ENCODE peak calls at places on chromosome 16, in seven cellular contexts. One of them, this sample, is unnamed.

GRCh38 chr16:987846-988245 is 6.3 kb downstream of the SOX8 start:
- DNase-seq in A549: no peak
- DNase-seq in K562: no peak
- DNase-seq in GM12878: no peak
- DNase-seq in HepG2: no peak
- DNase-seq in GM23338: no peak
- DNase-seq in SK-N-SH: peak; percentile 41
- DNase-seq in this sample: no peak

GRCh38 chr16:21150375-21151001 is at the start of gene DNAH3:
- DNase-seq in A549: peak; percentile 20
- DNase-seq in K562: peak; percentile 39
- DNase-seq in GM12878: no peak
- DNase-seq in HepG2: peak; percentile 39
- DNase-seq in GM23338: no peak
- DNase-seq in SK-N-SH: peak; percentile 41
- DNase-seq in this sample: no peak

GRCh38 chr16:610513-611381 is 20.0 kb upstream of the WFIKKN1 start:
- DNase-seq in A549: no peak
- DNase-seq in K562: no peak
- DNase-seq in GM12878: no peak
- DNase-seq in HepG2: peak; percentile 73
- DNase-seq in GM23338: peak; percentile 88
- DNase-seq in SK-N-SH: peak; percentile 78
- DNase-seq in this sample: no peak

GRCh38 chr16:66840883-66841282 is 3.3 kb upstream of the CA7 start:
- DNase-seq in A549: no peak
- DNase-seq in K562: no peak
- DNase-seq in GM12878: no peak
- DNase-seq in HepG2: no peak
- DNase-seq in GM23338: no peak
- DNase-seq in SK-N-SH: no peak
- DNase-seq in this sample: no peak

GRCh38 chr16:12255473-12255872 is 278.9 kb downstream of the SNX29 start:
- DNase-seq in A549: no peak
- DNase-seq in K562: no peak
- DNase-seq in GM12878: no peak
- DNase-seq in HepG2: no peak
- DNase-seq in GM23338: no peak
- DNase-seq in SK-N-SH: no peak
- DNase-seq in this sample: no peak

GRCh38 chr16:56610609-56611111 is 2.3 kb downstream of the MT2A start:
- DNase-seq in A549: no peak
- DNase-seq in K562: no peak
- DNase-seq in GM12878: no peak
- DNase-seq in HepG2: no peak
- DNase-seq in GM23338: no peak
- DNase-seq in SK-N-SH: no peak
- DNase-seq in this sample: no peak

GRCh38 chr16:70476272-70477020 is 22.1 kb downstream of the FCSK start:
- DNase-seq in A549: no peak
- DNase-seq in K562: no peak
- DNase-seq in GM12878: peak; percentile 96
- DNase-seq in HepG2: no peak
- DNase-seq in GM23338: no peak
- DNase-seq in SK-N-SH: peak; percentile 79
- DNase-seq in this sample: peak; percentile 49

GRCh38 chr16:69563605-69564580 is 1.9 kb upstream of the NFAT5 start:
- DNase-seq in A549: peak; percentile 46
- DNase-seq in K562: peak; percentile 20
- DNase-seq in GM12878: peak; percentile 93
- DNase-seq in HepG2: peak; percentile 49
- DNase-seq in GM23338: peak; percentile 83
- DNase-seq in SK-N-SH: no peak
- DNase-seq in this sample: no peak

GRCh38 chr16:4693956-4694663 is 748 bp downstream of the NUDT16L1 start:
- DNase-seq in A549: no peak
- DNase-seq in K562: peak; percentile 74
- DNase-seq in GM12878: no peak
- DNase-seq in HepG2: no peak
- DNase-seq in GM23338: peak; percentile 70
- DNase-seq in SK-N-SH: peak; percentile 89
- DNase-seq in this sample: no peak

GRCh38 chr16:87434146-87434667 is 42.1 kb downstream of the MAP1LC3B start:
- DNase-seq in A549: no peak
- DNase-seq in K562: no peak
- DNase-seq in GM12878: no peak
- DNase-seq in HepG2: no peak
- DNase-seq in GM23338: no peak
- DNase-seq in SK-N-SH: no peak
- DNase-seq in this sample: no peak

GRCh38 chr16:57169327-57169726 is 16.5 kb downstream of the PSME3IP1 start:
- DNase-seq in A549: no peak
- DNase-seq in K562: no peak
- DNase-seq in GM12878: no peak
- DNase-seq in HepG2: no peak
- DNase-seq in GM23338: no peak
- DNase-seq in SK-N-SH: no peak
- DNase-seq in this sample: no peak

GRCh38 chr16:27097671-27098275 is 31.0 kb downstream of the C16orf82 start:
- DNase-seq in A549: no peak
- DNase-seq in K562: no peak
- DNase-seq in GM12878: no peak
- DNase-seq in HepG2: no peak
- DNase-seq in GM23338: no peak
- DNase-seq in SK-N-SH: no peak
- DNase-seq in this sample: no peak

DNA sequence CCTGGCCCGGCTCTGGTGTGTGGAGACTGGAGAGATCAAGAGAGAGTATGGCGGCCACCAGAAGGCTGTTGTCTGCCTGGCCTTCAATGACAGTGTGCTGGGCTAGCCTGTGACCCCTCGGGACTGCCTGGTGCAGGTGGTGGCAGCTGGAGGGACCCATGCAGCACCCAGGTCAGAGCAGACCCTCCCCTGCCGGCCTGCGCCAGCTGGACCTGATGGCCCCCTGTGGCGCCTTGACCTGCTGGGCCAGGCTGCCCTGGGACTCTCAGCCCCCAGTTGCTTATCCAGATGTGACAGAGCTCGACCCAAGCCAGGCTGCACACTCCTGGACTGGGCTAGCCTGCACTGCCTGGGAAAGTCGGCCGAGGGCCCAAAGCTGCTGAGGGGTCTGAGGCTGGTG is 1.9 kb downstream of the BRICD5 start:
- DNase-seq in A549: no peak
- DNase-seq in K562: no peak
- DNase-seq in GM12878: no peak
- DNase-seq in HepG2: no peak
- DNase-seq in GM23338: no peak
- DNase-seq in SK-N-SH: no peak
- DNase-seq in this sample: no peak
- TF ChIP-seq REST in A549: no peak
- TF ChIP-seq REST in K562: no peak
- TF ChIP-seq REST in GM12878: no peak
- TF ChIP-seq REST in HepG2: no peak
- TF ChIP-seq REST in GM23338: no peak
- TF ChIP-seq REST in SK-N-SH: no peak
- TF ChIP-seq REST in this sample: no peak

GRCh38 chr16:85169333-85170065 is 57.2 kb upstream of the CIBAR2 start:
- DNase-seq in A549: no peak
- DNase-seq in K562: peak; percentile 55
- DNase-seq in GM12878: no peak
- DNase-seq in HepG2: no peak
- DNase-seq in GM23338: no peak
- DNase-seq in SK-N-SH: peak; percentile 70
- DNase-seq in this sample: no peak
- H3K4me2 ChIP-seq in A549: peak overlapping the region; percentile 99
- H3K4me2 ChIP-seq in K562: peak overlapping the region; percentile 59
- H3K4me2 ChIP-seq in GM12878: peak overlapping the region; percentile 33
- H3K4me2 ChIP-seq in HepG2: peak overlapping the region; percentile 90
- H3K4me2 ChIP-seq in GM23338: peak overlapping the region; percentile 79
- H3K4me2 ChIP-seq in SK-N-SH: peak overlapping the region; percentile 93
- H3K4me2 ChIP-seq in this sample: peak overlapping the region; percentile 74

DNA sequence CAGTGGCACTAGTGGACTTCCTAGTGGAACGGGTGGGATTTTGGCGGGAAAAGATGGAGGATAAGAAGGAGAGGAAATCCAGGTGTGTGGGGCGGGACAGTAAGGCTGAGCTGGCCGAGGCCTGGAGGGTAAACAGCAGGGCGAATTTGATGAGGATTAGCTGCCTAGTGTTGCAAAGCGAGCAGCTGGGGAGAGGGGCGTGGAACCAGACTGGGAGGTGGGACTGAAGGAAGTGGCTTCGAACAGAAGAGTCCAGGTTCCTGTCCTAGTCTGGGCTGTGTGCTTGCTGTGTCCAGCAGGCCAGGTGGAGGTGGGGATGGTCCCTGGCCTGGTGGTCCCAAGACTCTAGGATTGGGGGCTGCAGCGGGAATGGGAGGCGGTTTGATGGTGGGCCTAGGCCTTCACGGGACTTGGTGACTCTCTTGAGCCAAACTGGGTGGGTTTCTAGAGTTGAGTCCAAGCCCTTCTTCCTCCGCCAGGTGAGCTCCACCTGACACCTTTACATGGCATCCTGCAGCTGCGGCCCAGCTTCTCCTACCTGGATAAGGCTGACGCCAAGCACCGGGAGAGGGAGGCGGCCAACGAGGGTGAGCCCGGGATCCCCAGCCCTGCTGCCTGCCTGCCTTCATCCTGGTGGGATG is 16.1 kb downstream of the POLR3E start:
- DNase-seq in A549: no peak
- DNase-seq in K562: no peak
- DNase-seq in GM12878: no peak
- DNase-seq in HepG2: no peak
- DNase-seq in GM23338: no peak
- DNase-seq in SK-N-SH: no peak
- DNase-seq in this sample: no peak
- TF ChIP-seq REST in A549: no peak
- TF ChIP-seq REST in K562: no peak
- TF ChIP-seq REST in GM12878: no peak
- TF ChIP-seq REST in HepG2: no peak
- TF ChIP-seq REST in GM23338: no peak
- TF ChIP-seq REST in SK-N-SH: no peak
- TF ChIP-seq REST in this sample: no peak

GRCh38 chr16:22188595-22189442 is 17.3 kb upstream of the EEF2K start:
- DNase-seq in A549: peak; percentile 92
- DNase-seq in K562: peak; percentile 61
- DNase-seq in GM12878: peak; percentile 55
- DNase-seq in HepG2: peak; percentile 85
- DNase-seq in GM23338: peak; percentile 87
- DNase-seq in SK-N-SH: peak; percentile 73
- DNase-seq in this sample: peak; percentile 70
- H3K4me2 ChIP-seq in A549: peak overlapping the region; percentile 35
- H3K4me2 ChIP-seq in K562: peak overlapping the region; percentile 85
- H3K4me2 ChIP-seq in GM12878: peak overlapping the region; percentile 96
- H3K4me2 ChIP-seq in HepG2: peak overlapping the region; percentile 99
- H3K4me2 ChIP-seq in GM23338: peak overlapping the region; percentile 94
- H3K4me2 ChIP-seq in SK-N-SH: no peak overlapping the region
- H3K4me2 ChIP-seq in this sample: peak overlapping the region; percentile 31

GRCh38 chr16:76474048-76474447 is 196.8 kb downstream of the CNTNAP4 start:
- DNase-seq in A549: no peak
- DNase-seq in K562: no peak
- DNase-seq in GM12878: no peak
- DNase-seq in HepG2: no peak
- DNase-seq in GM23338: peak; percentile 69
- DNase-seq in SK-N-SH: no peak
- DNase-seq in this sample: no peak
- TF ChIP-seq REST in A549: no peak
- TF ChIP-seq REST in K562: no peak
- TF ChIP-seq REST in GM12878: no peak
- TF ChIP-seq REST in HepG2: no peak
- TF ChIP-seq REST in GM23338: no peak
- TF ChIP-seq REST in SK-N-SH: no peak
- TF ChIP-seq REST in this sample: no peak

GRCh38 chr16:54342966-54343365 is 56.4 kb upstream of the IRX3 start:
- DNase-seq in A549: no peak
- DNase-seq in K562: no peak
- DNase-seq in GM12878: no peak
- DNase-seq in HepG2: no peak
- DNase-seq in GM23338: no peak
- DNase-seq in SK-N-SH: no peak
- DNase-seq in this sample: no peak
- H3K4me2 ChIP-seq in A549: no peak overlapping the region
- H3K4me2 ChIP-seq in K562: no peak overlapping the region
- H3K4me2 ChIP-seq in GM12878: no peak overlapping the region
- H3K4me2 ChIP-seq in HepG2: no peak overlapping the region
- H3K4me2 ChIP-seq in GM23338: no peak overlapping the region
- H3K4me2 ChIP-seq in SK-N-SH: no peak overlapping the region
- H3K4me2 ChIP-seq in this sample: no peak overlapping the region

GRCh38 chr16:85074225-85074914 is 37.9 kb downstream of the CIBAR2 start:
- DNase-seq in A549: no peak
- DNase-seq in K562: no peak
- DNase-seq in GM12878: no peak
- DNase-seq in HepG2: no peak
- DNase-seq in GM23338: no peak
- DNase-seq in SK-N-SH: no peak
- DNase-seq in this sample: no peak

GRCh38 chr16:85077039-85077438 is 35.2 kb downstream of the CIBAR2 start:
- DNase-seq in A549: no peak
- DNase-seq in K562: no peak
- DNase-seq in GM12878: no peak
- DNase-seq in HepG2: no peak
- DNase-seq in GM23338: peak; percentile 34
- DNase-seq in SK-N-SH: no peak
- DNase-seq in this sample: no peak

GRCh38 chr16:85075236-85075924 is 36.9 kb downstream of the CIBAR2 start:
- DNase-seq in A549: no peak
- DNase-seq in K562: no peak
- DNase-seq in GM12878: no peak
- DNase-seq in HepG2: no peak
- DNase-seq in GM23338: peak; percentile 74
- DNase-seq in SK-N-SH: no peak
- DNase-seq in this sample: no peak

GRCh38 chr16:85069171-85069570 is 41.6 kb downstream of the KIAA0513 start:
- DNase-seq in A549: no peak
- DNase-seq in K562: no peak
- DNase-seq in GM12878: no peak
- DNase-seq in HepG2: no peak
- DNase-seq in GM23338: no peak
- DNase-seq in SK-N-SH: no peak
- DNase-seq in this sample: no peak

DNA sequence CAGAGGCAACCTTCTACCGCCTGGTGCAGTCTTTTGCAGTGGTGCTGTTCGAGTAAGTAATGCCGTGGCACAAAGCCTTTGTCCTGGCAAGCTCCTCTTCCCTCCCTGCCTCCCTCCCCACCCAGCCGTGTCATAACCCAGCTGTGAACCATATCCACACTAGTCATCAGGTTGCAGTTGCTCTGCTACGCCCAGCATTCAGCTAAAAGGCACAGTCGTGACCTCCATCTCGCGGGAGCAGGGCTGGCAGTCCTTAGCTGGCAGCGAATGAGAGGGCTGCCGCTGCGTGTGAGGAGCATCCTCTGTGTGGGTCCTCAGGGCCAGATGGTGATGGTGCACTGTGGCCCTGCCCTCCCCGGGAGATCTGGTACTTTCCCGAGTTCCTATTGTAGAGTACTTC is 39.3 kb downstream of the CIBAR2 start:
- DNase-seq in A549: no peak
- DNase-seq in K562: no peak
- DNase-seq in GM12878: no peak
- DNase-seq in HepG2: no peak
- DNase-seq in GM23338: no peak
- DNase-seq in SK-N-SH: no peak
- DNase-seq in this sample: no peak
- TF ChIP-seq REST in A549: no peak
- TF ChIP-seq REST in K562: no peak
- TF ChIP-seq REST in GM12878: no peak
- TF ChIP-seq REST in HepG2: no peak
- TF ChIP-seq REST in GM23338: no peak
- TF ChIP-seq REST in SK-N-SH: no peak
- TF ChIP-seq REST in this sample: no peak

This sample was measured in HCT116.